ENCODE peak calls at places on chromosome 11, in five cellular contexts. Y, G, O, U and T are unnamed samples.
A peak's percentile ranks its signal among the peaks of the same experiment; 100 is the strongest.

GRCh38 chr11:15275141-15275540 is 160.4 kb downstream of the INSC start:
- DNase-seq in G (no peak), U (no peak), O (no peak), Y (no peak), T (no peak)

GRCh38 chr11:43327987-43328386 is 16.2 kb downstream of the API5 start:
- DNase-seq in U (no peak), O (peak; percentile 73), Y (peak; percentile 89), G (peak; percentile 79), T (no peak)

GRCh38 chr11:134482865-134483264 is 70.8 kb upstream of the B3GAT1 start:
- DNase-seq in O (no peak), Y (no peak), U (no peak), G (no peak), T (no peak)

GRCh38 chr11:91257593-91258170 is 966.9 kb upstream of the FAT3 start:
- DNase-seq in G (no peak), Y (no peak), O (no peak), U (no peak), T (no peak)

GRCh38 chr11:113838005-113838404 is 37.4 kb downstream of the USP28 start:
- DNase-seq in O (no peak), Y (no peak), U (no peak), G (no peak), T (no peak)

GRCh38 chr11:76629853-76630599 is 40.5 kb downstream of the LRRC32 start:
- DNase-seq in G (no peak), O (peak; percentile 68), Y (no peak), U (no peak), T (peak; percentile 96)

GRCh38 chr11:122785156-122785605 is 53.1 kb upstream of the CRTAM start:
- DNase-seq in Y (no peak), O (no peak), G (no peak), U (no peak), T (no peak)

GRCh38 chr11:13169709-13170108 is 107.9 kb upstream of the BMAL1 start:
- DNase-seq in U (no peak), Y (peak; percentile 81), O (peak; percentile 90), G (peak; percentile 98), T (no peak)

GRCh38 chr11:4184163-4184916 is 89.7 kb downstream of the RRM1 start:
- DNase-seq in G (no peak), O (no peak), Y (no peak), U (no peak), T (no peak)

GRCh38 chr11:1744137-1744878 is 6.1 kb downstream of the IFITM10 start:
- DNase-seq in G (no peak), O (no peak), U (no peak), Y (no peak), T (peak; percentile 53)

GRCh38 chr11:101129203-101129943 is at the start of gene PGR:
- DNase-seq in O (no peak), G (no peak), Y (no peak), U (no peak), T (peak; percentile 40)

GRCh38 chr11:114774599-114775365 is 96.5 kb downstream of the NXPE2 start:
- DNase-seq in Y (peak; percentile 11), O (peak; percentile 26), U (peak; percentile 33), G (peak; percentile 70), T (no peak)

GRCh38 chr11:44403176-44403575 is 93.2 kb upstream of the ALX4 start:
- DNase-seq in U (no peak), Y (no peak), G (no peak), O (no peak), T (no peak)

GRCh38 chr11:126345759-126346585 is 9.5 kb upstream of the ST3GAL4 start:
- DNase-seq in O (peak; percentile 78), U (no peak), G (peak; percentile 47), Y (no peak), T (peak; percentile 92)

GRCh38 chr11:103920933-103921332 is 115.5 kb upstream of the DDI1 start:
- DNase-seq in Y (no peak), G (no peak), U (no peak), O (no peak), T (no peak)

GRCh38 chr11:60762851-60763691 is 6.4 kb downstream of the MS4A15 start:
- DNase-seq in G (peak; percentile 29), O (no peak), U (peak; percentile 66), Y (no peak), T (no peak)

GRCh38 chr11:37500425-37500824 is 902.4 kb upstream of the RAG2 start:
- DNase-seq in Y (no peak), U (no peak), G (peak; percentile 20), O (no peak), T (no peak)

GRCh38 chr11:72904016-72904415 is 89.8 kb downstream of the ATG16L2 start:
- DNase-seq in U (no peak), O (no peak), Y (no peak), G (no peak), T (no peak)

GRCh38 chr11:86435711-86436110 is 61.0 kb downstream of the CCDC81 start:
- DNase-seq in U (no peak), O (no peak), G (no peak), Y (no peak), T (no peak)

GRCh38 chr11:62553839-62554361 is 7.3 kb upstream of the AHNAK start:
- DNase-seq in O (peak; percentile 83), G (peak; percentile 80), U (no peak), Y (peak; percentile 51), T (peak; percentile 85)

GRCh38 chr11:29634248-29634647 is 382.6 kb downstream of the KCNA4 start:
- DNase-seq in O (peak; percentile 22), U (no peak), G (peak; percentile 30), Y (no peak), T (no peak)

GRCh38 chr11:24575392-24575791 is 78.5 kb downstream of the LUZP2 start:
- DNase-seq in U (no peak), O (no peak), G (no peak), Y (no peak), T (no peak)

DNA sequence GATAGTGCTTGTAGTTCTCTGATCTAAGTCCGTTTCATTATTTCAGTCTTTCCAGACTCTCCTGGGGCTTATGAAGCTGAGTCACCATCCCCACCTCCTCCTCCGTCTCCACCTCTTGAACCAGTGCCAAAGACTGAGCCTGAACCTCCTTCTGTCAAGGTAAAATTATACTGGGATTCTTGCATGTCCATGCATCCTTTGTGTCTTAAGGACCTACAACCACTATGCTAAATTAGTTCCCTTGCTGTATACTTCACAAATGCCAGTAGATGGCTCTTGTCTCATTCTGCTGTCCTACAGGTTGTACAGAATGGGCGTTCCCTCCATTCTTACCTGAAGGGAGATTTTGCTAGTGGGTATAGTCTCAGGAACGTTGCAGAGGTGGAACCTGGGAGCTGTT is 42.2 kb downstream of the POLD3 start:
- DNase-seq in Y (no peak), G (peak; percentile 94), O (peak; percentile 31), U (no peak), T (no peak)
- TF ChIP-seq CTCF in Y (peak; percentile 44), G (peak; percentile 33), O (peak; percentile 47), U (no peak), T (no peak)

GRCh38 chr11:27842290-27842689 is 142.0 kb upstream of the BDNF start:
- DNase-seq in Y (no peak), G (no peak), U (no peak), O (no peak), T (no peak)

GRCh38 chr11:27838674-27839073 is 138.4 kb upstream of the BDNF start:
- DNase-seq in Y (no peak), G (no peak), U (no peak), O (no peak), T (no peak)

GRCh38 chr11:27837895-27838563 is 137.8 kb upstream of the BDNF start:
- DNase-seq in G (no peak), O (no peak), Y (no peak), U (peak; percentile 22), T (no peak)

DNA sequence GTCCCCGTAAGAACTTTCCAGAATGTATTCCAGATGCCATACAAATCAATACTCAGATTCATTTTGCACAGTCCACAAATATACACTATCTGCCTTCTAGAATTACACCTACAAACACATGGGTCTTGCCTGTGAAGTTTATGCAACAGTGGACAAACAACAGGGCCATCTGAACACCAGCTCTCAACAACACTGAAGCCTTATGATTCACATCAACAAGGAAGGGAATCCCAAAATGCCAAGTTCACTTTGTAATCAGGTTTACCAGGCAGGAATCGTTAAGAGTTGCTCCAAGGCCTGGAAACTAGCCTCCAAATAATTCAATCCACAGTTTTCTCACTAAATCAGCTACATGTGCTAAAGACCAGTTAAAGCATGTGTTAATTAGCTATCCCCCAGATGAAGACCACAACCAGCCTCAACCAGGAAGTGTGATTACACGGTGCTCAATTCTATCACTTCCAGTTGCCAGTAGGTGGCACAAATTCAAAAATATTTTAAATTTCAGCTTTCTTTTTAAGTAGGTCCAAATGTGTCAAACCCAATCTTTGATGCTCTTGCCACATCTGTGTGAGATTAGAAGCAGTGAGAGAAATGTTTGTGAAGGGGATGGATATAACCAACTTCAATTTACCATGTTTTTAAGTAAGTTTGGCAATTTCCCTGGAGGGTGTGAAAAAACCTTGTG is 139.1 kb upstream of the BDNF start:
- DNase-seq in Y (no peak), U (no peak), O (peak; percentile 67), G (peak; percentile 28), T (no peak)
- TF ChIP-seq CTCF in Y (peak; percentile 35), U (no peak), O (peak; percentile 47), G (peak; percentile 43), T (no peak)

GRCh38 chr11:11789735-11790369 is 51.9 kb upstream of the USP47 start:
- DNase-seq in O (peak; percentile 18), U (no peak), G (peak; percentile 25), Y (no peak), T (no peak)
- TF ChIP-seq CTCF in O (peak; percentile 72), U (peak; percentile 59), G (peak; percentile 45), Y (peak; percentile 84), T (peak; percentile 57)

GRCh38 chr11:84889556-84889955 is 737.6 kb downstream of the DLG2 start:
- DNase-seq in U (no peak), G (no peak), O (no peak), Y (no peak), T (no peak)

GRCh38 chr11:84887055-84887629 is 740.0 kb downstream of the DLG2 start:
- DNase-seq in Y (no peak), U (no peak), G (no peak), O (peak; percentile 34), T (no peak)

GRCh38 chr11:84890706-84891105 is 736.4 kb downstream of the DLG2 start:
- DNase-seq in O (no peak), U (no peak), G (no peak), Y (no peak), T (no peak)

GRCh38 chr11:84886344-84886743 is 740.8 kb downstream of the DLG2 start:
- DNase-seq in Y (no peak), O (peak; percentile 62), G (no peak), U (no peak), T (no peak)

GRCh38 chr11:84884836-84885235 is 742.3 kb downstream of the DLG2 start:
- DNase-seq in Y (no peak), O (no peak), G (no peak), U (no peak), T (no peak)
- TF ChIP-seq CTCF in Y (no peak), O (no peak), G (no peak), U (no peak), T (no peak)

DNA sequence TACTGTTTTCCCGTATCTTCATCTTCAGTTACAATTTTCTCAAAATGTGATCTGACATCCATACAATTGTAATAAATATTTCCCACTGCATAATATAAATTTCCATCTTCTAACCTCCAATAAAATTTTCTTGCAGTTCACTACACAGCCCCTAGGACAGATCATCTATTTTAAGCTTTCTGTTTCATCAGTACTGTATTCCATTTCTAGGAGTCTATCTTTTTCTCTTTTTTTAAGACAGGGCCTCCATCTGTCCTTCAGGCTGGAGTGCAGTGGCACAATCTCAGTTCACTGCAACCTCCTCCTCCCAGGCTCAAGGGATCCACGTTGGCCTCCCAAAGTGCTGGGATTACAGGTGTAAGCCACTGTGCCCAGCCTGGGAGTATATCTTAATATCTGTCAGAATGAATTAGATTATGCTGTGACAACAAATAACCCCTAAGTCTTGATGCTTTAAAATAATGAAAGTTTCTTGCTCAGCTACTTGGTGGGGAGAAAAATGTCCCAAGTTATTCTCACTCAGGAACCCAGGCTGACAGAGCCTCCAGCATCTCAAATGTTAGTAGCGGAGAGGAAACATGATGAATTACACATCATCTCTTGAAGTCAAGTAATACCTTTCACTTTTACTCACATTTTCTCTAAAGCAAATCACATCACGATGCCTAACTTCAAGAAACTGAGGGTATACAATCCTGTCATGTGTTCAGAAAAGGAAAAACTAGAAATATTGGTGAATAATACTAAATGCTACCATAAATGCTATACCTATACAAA is 92.2 kb downstream of the BUD13 start:
- DNase-seq in O (no peak), Y (no peak), G (no peak), U (no peak), T (no peak)
- TF ChIP-seq CTCF in O (no peak), Y (no peak), G (no peak), U (no peak), T (no peak)